ENCODE peak calls at places on chromosomes 12 and 14, in nine cellular contexts. R is Right ventricle myocardium inferior; P is stimulated activated CD8-positive, alpha-beta memory T cell treated with anti-CD3 and anti-CD28 coated beads, Interleukin-12 subunit alpha, Interleukin-12 subunit beta, amount 100 ng/mL, for 1 hour; A is cardiac muscle cell; L is suprapubic skin; S is GOT3; W is AML-193; O is CD4-positive, CD25-positive, alpha-beta regulatory T cell; D is effector memory CD4-positive, alpha-beta T cell. B is an unnamed sample.

GRCh38 chr12:120397827-120398563 is 29.0 kb upstream of the MSI1 start:
- DNase-seq in P (no peak), L (no peak), O (no peak), S (no peak), R (no peak), W (no peak), A (no peak), D (no peak), B (no peak)

GRCh38 chr12:106145539-106146447 is 7.0 kb upstream of the NUAK1 start:
- DNase-seq in P (no peak), O (no peak), A (peak), W (no peak), D (no peak), R (no peak), L (no peak), S (no peak), B (no peak)

GRCh38 chr14:95156765-95157194 is 549 bp downstream of the DICER1 start:
- DNase-seq in A (peak), D (peak), R (peak), W (no peak), S (no peak), P (peak), L (peak), O (peak), B (peak)

GRCh38 chr12:6280053-6280469 is 30.4 kb upstream of the PLEKHG6 start:
- DNase-seq in L (peak), D (no peak), P (no peak), A (peak), R (no peak), S (peak), W (no peak), O (no peak), B (peak)

GRCh38 chr12:78095623-78096022 is 264.9 kb downstream of the NAV3 start:
- DNase-seq in P (no peak), O (no peak), R (no peak), W (no peak), D (no peak), L (no peak), S (no peak), A (no peak), B (peak)

GRCh38 chr14:104360522-104360921 is 219.0 kb upstream of the C14orf180 start:
- DNase-seq in L (peak), P (no peak), S (no peak), W (no peak), D (no peak), R (peak), A (no peak), O (no peak), B (no peak)

GRCh38 chr12:95116773-95117172 is 43.4 kb upstream of the NR2C1 start:
- DNase-seq in A (no peak), D (no peak), R (no peak), L (no peak), P (no peak), W (no peak), O (no peak), S (no peak), B (peak)

GRCh38 chr14:95043314-95043713 is 114.0 kb downstream of the DICER1 start:
- DNase-seq in O (no peak), S (no peak), A (no peak), W (no peak), L (peak), R (no peak), D (no peak), P (no peak), B (no peak)

GRCh38 chr14:24430682-24431568 is 1.2 kb downstream of the KHNYN start:
- DNase-seq in R (no peak), S (no peak), W (peak), D (peak), L (no peak), P (peak), A (peak), O (peak), B (peak)

GRCh38 chr12:112823582-112824149 is 32.1 kb downstream of the RPH3A start:
- DNase-seq in D (no peak), S (no peak), R (no peak), W (no peak), O (no peak), P (no peak), A (no peak), L (no peak), B (peak)

GRCh38 chr12:121892673-121893561 is 4.3 kb downstream of the PSMD9 start:
- DNase-seq in L (no peak), P (no peak), D (no peak), W (no peak), R (no peak), O (no peak), A (no peak), S (no peak), B (peak)

GRCh38 chr12:68224613-68225285 is 861 bp downstream of the IL26 start:
- DNase-seq in R (no peak), A (peak), W (no peak), P (no peak), S (no peak), D (no peak), O (no peak), L (no peak), B (peak)

GRCh38 chr14:97077253-97077653 is 280.1 kb downstream of the VRK1 start:
- DNase-seq in D (no peak), P (no peak), O (no peak), S (no peak), L (no peak), W (peak), A (peak), R (no peak), B (peak)

GRCh38 chr12:50533203-50533584 is 28.4 kb downstream of the DIP2B start:
- DNase-seq in D (no peak), S (no peak), R (no peak), W (no peak), O (no peak), A (no peak), L (no peak), P (no peak), B (peak)

GRCh38 chr12:85468356-85469157 is 188.5 kb downstream of the ALX1 start:
- DNase-seq in R (no peak), D (no peak), P (no peak), L (no peak), W (peak), A (peak), O (no peak), S (no peak), B (peak)

GRCh38 chr12:124512667-124513296 is 54.6 kb downstream of the NCOR2 start:
- DNase-seq in S (peak), O (no peak), L (peak), W (no peak), R (peak), D (no peak), P (no peak), A (peak), B (peak)

B was measured in PC-3.